ENCODE peak calls at places on chromosomes 2 and 18, in nine cellular contexts. One of them, this sample, is unnamed.

GRCh38 chr2:68831688-68832087 is 39.5 kb downstream of the BMP10 start:
- DNase-seq in HS-5: no peak
- DNase-seq in NCI-H1092 treated with DMSO at 0.1 percent for 48 hours: no peak
- DNase-seq in germinal center: no peak
- DNase-seq in CD4-positive, alpha-beta memory T cell: no peak
- DNase-seq in Karpas-422: no peak
- DNase-seq in NCI-H2171 treated with DMSO at 0.1 percent for 48 hours: no peak
- DNase-seq in GM12891: no peak
- DNase-seq in GM23338: no peak
- DNase-seq in this sample: no peak

GRCh38 chr18:77990131-77990530 is 740.5 kb downstream of the GALR1 start:
- DNase-seq in HS-5: no peak
- DNase-seq in NCI-H1092 treated with DMSO at 0.1 percent for 48 hours: no peak
- DNase-seq in germinal center: no peak
- DNase-seq in CD4-positive, alpha-beta memory T cell: no peak
- DNase-seq in Karpas-422: no peak
- DNase-seq in NCI-H2171 treated with DMSO at 0.1 percent for 48 hours: no peak
- DNase-seq in GM12891: no peak
- DNase-seq in GM23338: no peak
- DNase-seq in this sample: no peak

GRCh38 chr2:43127941-43128561 is 98.4 kb downstream of the ZFP36L2 start:
- DNase-seq in HS-5: no peak
- DNase-seq in NCI-H1092 treated with DMSO at 0.1 percent for 48 hours: no peak
- DNase-seq in germinal center: no peak
- DNase-seq in CD4-positive, alpha-beta memory T cell: no peak
- DNase-seq in Karpas-422: no peak
- DNase-seq in NCI-H2171 treated with DMSO at 0.1 percent for 48 hours: no peak
- DNase-seq in GM12891: no peak
- DNase-seq in GM23338: no peak
- DNase-seq in this sample: no peak

GRCh38 chr18:56238576-56238975 is 399.8 kb downstream of the TXNL1 start:
- DNase-seq in HS-5: no peak
- DNase-seq in NCI-H1092 treated with DMSO at 0.1 percent for 48 hours: no peak
- DNase-seq in germinal center: no peak
- DNase-seq in CD4-positive, alpha-beta memory T cell: no peak
- DNase-seq in Karpas-422: peak; percentile 38
- DNase-seq in NCI-H2171 treated with DMSO at 0.1 percent for 48 hours: peak; percentile 9
- DNase-seq in GM12891: no peak
- DNase-seq in GM23338: peak; percentile 14
- DNase-seq in this sample: no peak

GRCh38 chr2:182942756-182943155 is 76.3 kb upstream of the FRZB start:
- DNase-seq in HS-5: no peak
- DNase-seq in NCI-H1092 treated with DMSO at 0.1 percent for 48 hours: no peak
- DNase-seq in germinal center: no peak
- DNase-seq in CD4-positive, alpha-beta memory T cell: no peak
- DNase-seq in Karpas-422: no peak
- DNase-seq in NCI-H2171 treated with DMSO at 0.1 percent for 48 hours: no peak
- DNase-seq in GM12891: no peak
- DNase-seq in GM23338: no peak
- DNase-seq in this sample: no peak

GRCh38 chr18:52046842-52047241 is 293.2 kb upstream of the DCC start:
- DNase-seq in HS-5: no peak
- DNase-seq in NCI-H1092 treated with DMSO at 0.1 percent for 48 hours: no peak
- DNase-seq in germinal center: no peak
- DNase-seq in CD4-positive, alpha-beta memory T cell: no peak
- DNase-seq in Karpas-422: no peak
- DNase-seq in NCI-H2171 treated with DMSO at 0.1 percent for 48 hours: no peak
- DNase-seq in GM12891: no peak
- DNase-seq in GM23338: no peak
- DNase-seq in this sample: no peak

GRCh38 chr2:104755026-104755856 is 98.7 kb upstream of the POU3F3 start:
- DNase-seq in HS-5: no peak
- DNase-seq in NCI-H1092 treated with DMSO at 0.1 percent for 48 hours: no peak
- DNase-seq in germinal center: no peak
- DNase-seq in CD4-positive, alpha-beta memory T cell: no peak
- DNase-seq in Karpas-422: no peak
- DNase-seq in NCI-H2171 treated with DMSO at 0.1 percent for 48 hours: no peak
- DNase-seq in GM12891: no peak
- DNase-seq in GM23338: peak; percentile 33
- DNase-seq in this sample: peak; percentile 39

GRCh38 chr2:65240657-65241056 is 13.0 kb downstream of the ACTR2 start:
- DNase-seq in HS-5: no peak
- DNase-seq in NCI-H1092 treated with DMSO at 0.1 percent for 48 hours: no peak
- DNase-seq in germinal center: no peak
- DNase-seq in CD4-positive, alpha-beta memory T cell: no peak
- DNase-seq in Karpas-422: no peak
- DNase-seq in NCI-H2171 treated with DMSO at 0.1 percent for 48 hours: no peak
- DNase-seq in GM12891: no peak
- DNase-seq in GM23338: no peak
- DNase-seq in this sample: no peak

GRCh38 chr2:191428141-191428540 is 182.9 kb downstream of the MYO1B start:
- DNase-seq in HS-5: no peak
- DNase-seq in NCI-H1092 treated with DMSO at 0.1 percent for 48 hours: no peak
- DNase-seq in germinal center: no peak
- DNase-seq in CD4-positive, alpha-beta memory T cell: no peak
- DNase-seq in Karpas-422: no peak
- DNase-seq in NCI-H2171 treated with DMSO at 0.1 percent for 48 hours: no peak
- DNase-seq in GM12891: no peak
- DNase-seq in GM23338: no peak
- DNase-seq in this sample: no peak

GRCh38 chr2:26768759-26769500 is 4.8 kb downstream of the SLC35F6 start:
- DNase-seq in HS-5: no peak
- DNase-seq in NCI-H1092 treated with DMSO at 0.1 percent for 48 hours: no peak
- DNase-seq in germinal center: no peak
- DNase-seq in CD4-positive, alpha-beta memory T cell: no peak
- DNase-seq in Karpas-422: no peak
- DNase-seq in NCI-H2171 treated with DMSO at 0.1 percent for 48 hours: no peak
- DNase-seq in GM12891: no peak
- DNase-seq in GM23338: no peak
- DNase-seq in this sample: peak; percentile 46

GRCh38 chr2:231299267-231299666 is 96.2 kb upstream of the B3GNT7 start:
- DNase-seq in HS-5: no peak
- DNase-seq in NCI-H1092 treated with DMSO at 0.1 percent for 48 hours: no peak
- DNase-seq in germinal center: peak; percentile 62
- DNase-seq in CD4-positive, alpha-beta memory T cell: no peak
- DNase-seq in Karpas-422: peak; percentile 65
- DNase-seq in NCI-H2171 treated with DMSO at 0.1 percent for 48 hours: no peak
- DNase-seq in GM12891: no peak
- DNase-seq in GM23338: no peak
- DNase-seq in this sample: no peak

GRCh38 chr2:190537765-190538164 is 3.2 kb upstream of the NEMP2 start:
- DNase-seq in HS-5: no peak
- DNase-seq in NCI-H1092 treated with DMSO at 0.1 percent for 48 hours: no peak
- DNase-seq in germinal center: no peak
- DNase-seq in CD4-positive, alpha-beta memory T cell: peak; percentile 29
- DNase-seq in Karpas-422: no peak
- DNase-seq in NCI-H2171 treated with DMSO at 0.1 percent for 48 hours: no peak
- DNase-seq in GM12891: no peak
- DNase-seq in GM23338: no peak
- DNase-seq in this sample: no peak

GRCh38 chr2:23198316-23199114 is 186.5 kb upstream of the KLHL29 start:
- DNase-seq in HS-5: no peak
- DNase-seq in NCI-H1092 treated with DMSO at 0.1 percent for 48 hours: no peak
- DNase-seq in germinal center: no peak
- DNase-seq in CD4-positive, alpha-beta memory T cell: no peak
- DNase-seq in Karpas-422: no peak
- DNase-seq in NCI-H2171 treated with DMSO at 0.1 percent for 48 hours: no peak
- DNase-seq in GM12891: no peak
- DNase-seq in GM23338: no peak
- DNase-seq in this sample: no peak

GRCh38 chr2:216636570-216637450 is 3.6 kb downstream of the IGFBP2 start:
- DNase-seq in HS-5: no peak
- DNase-seq in NCI-H1092 treated with DMSO at 0.1 percent for 48 hours: no peak
- DNase-seq in germinal center: no peak
- DNase-seq in CD4-positive, alpha-beta memory T cell: no peak
- DNase-seq in Karpas-422: no peak
- DNase-seq in NCI-H2171 treated with DMSO at 0.1 percent for 48 hours: no peak
- DNase-seq in GM12891: no peak
- DNase-seq in GM23338: peak; percentile 61
- DNase-seq in this sample: no peak

GRCh38 chr2:122748552-122749011 is 993.1 kb downstream of the TSN start:
- DNase-seq in HS-5: peak; percentile 77
- DNase-seq in NCI-H1092 treated with DMSO at 0.1 percent for 48 hours: peak; percentile 1
- DNase-seq in germinal center: no peak
- DNase-seq in CD4-positive, alpha-beta memory T cell: no peak
- DNase-seq in Karpas-422: no peak
- DNase-seq in NCI-H2171 treated with DMSO at 0.1 percent for 48 hours: no peak
- DNase-seq in GM12891: no peak
- DNase-seq in GM23338: peak; percentile 53
- DNase-seq in this sample: no peak

GRCh38 chr2:161414385-161415040 is 1.6 kb upstream of the TBR1 start:
- DNase-seq in HS-5: no peak
- DNase-seq in NCI-H1092 treated with DMSO at 0.1 percent for 48 hours: peak; percentile 63
- DNase-seq in germinal center: no peak
- DNase-seq in CD4-positive, alpha-beta memory T cell: no peak
- DNase-seq in Karpas-422: no peak
- DNase-seq in NCI-H2171 treated with DMSO at 0.1 percent for 48 hours: peak; percentile 10
- DNase-seq in GM12891: no peak
- DNase-seq in GM23338: peak; percentile 77
- DNase-seq in this sample: no peak

This sample was measured in hypothalamus.